ENCODE peak calls at places on chromosomes 13 and 19, in four cellular contexts. W is heart right ventricle, O is PC-3, N is BJ. D is an unnamed sample.

GRCh38 chr19:38303517-38304351 is at the start of gene C19orf33:
- DNase-seq in W (peak), O (peak), N (no peak), D (peak)

GRCh38 chr13:57627663-57628062 is 3.9 kb upstream of the PCDH17 start:
- DNase-seq in W (no peak), O (peak), N (no peak), D (peak)

GRCh38 chr13:49499889-49500660 is 4.3 kb downstream of the PHF11 start:
- DNase-seq in W (no peak), O (peak), N (peak), D (peak)

GRCh38 chr13:95713651-95714050 is 36.7 kb downstream of the DNAJC3 start:
- DNase-seq in W (no peak), O (peak), N (no peak), D (peak)

GRCh38 chr19:28840891-28841290 is 372.1 kb downstream of the UQCRFS1 start:
- DNase-seq in W (no peak), O (no peak), N (no peak), D (no peak)

GRCh38 chr13:36750046-36750445 is 69.0 kb upstream of the RFXAP start:
- DNase-seq in W (no peak), O (no peak), N (no peak), D (no peak)

GRCh38 chr13:47334173-47334572 is 437.3 kb upstream of the HTR2A start:
- DNase-seq in W (no peak), O (peak), N (peak), D (peak)

GRCh38 chr13:59835569-59835968 is 328.2 kb downstream of the DIAPH3 start:
- DNase-seq in W (no peak), O (no peak), N (no peak), D (no peak)

GRCh38 chr13:90485441-90485840 is 862.0 kb upstream of the MIR17HG start:
- DNase-seq in W (no peak), O (peak), N (peak), D (peak)

GRCh38 chr13:107864543-107865460 is 350.5 kb downstream of the LIG4 start:
- DNase-seq in W (peak), O (peak), N (no peak), D (peak)

GRCh38 chr19:47436712-47437401 is 17.5 kb upstream of the MEIS3 start:
- DNase-seq in W (peak), O (peak), N (no peak), D (peak)

GRCh38 chr19:308471-309205 is 17.4 kb upstream of the PLPP2 start:
- DNase-seq in W (peak), O (no peak), N (no peak), D (no peak)

GRCh38 chr19:8085606-8086464 is 33.3 kb downstream of the CCL25 start:
- DNase-seq in W (no peak), O (peak), N (no peak), D (no peak)

GRCh38 chr13:79128158-79128557 is 277.9 kb downstream of the RBM26 start:
- DNase-seq in W (no peak), O (peak), N (no peak), D (peak)

GRCh38 chr19:30666301-30666803 is 294.2 kb downstream of the ZNF536 start:
- DNase-seq in W (peak), O (peak), N (no peak), D (peak)

GRCh38 chr19:3589439-3589838 is 4.2 kb downstream of the GIPC3 start:
- DNase-seq in W (no peak), O (no peak), N (no peak), D (no peak)

DNA sequence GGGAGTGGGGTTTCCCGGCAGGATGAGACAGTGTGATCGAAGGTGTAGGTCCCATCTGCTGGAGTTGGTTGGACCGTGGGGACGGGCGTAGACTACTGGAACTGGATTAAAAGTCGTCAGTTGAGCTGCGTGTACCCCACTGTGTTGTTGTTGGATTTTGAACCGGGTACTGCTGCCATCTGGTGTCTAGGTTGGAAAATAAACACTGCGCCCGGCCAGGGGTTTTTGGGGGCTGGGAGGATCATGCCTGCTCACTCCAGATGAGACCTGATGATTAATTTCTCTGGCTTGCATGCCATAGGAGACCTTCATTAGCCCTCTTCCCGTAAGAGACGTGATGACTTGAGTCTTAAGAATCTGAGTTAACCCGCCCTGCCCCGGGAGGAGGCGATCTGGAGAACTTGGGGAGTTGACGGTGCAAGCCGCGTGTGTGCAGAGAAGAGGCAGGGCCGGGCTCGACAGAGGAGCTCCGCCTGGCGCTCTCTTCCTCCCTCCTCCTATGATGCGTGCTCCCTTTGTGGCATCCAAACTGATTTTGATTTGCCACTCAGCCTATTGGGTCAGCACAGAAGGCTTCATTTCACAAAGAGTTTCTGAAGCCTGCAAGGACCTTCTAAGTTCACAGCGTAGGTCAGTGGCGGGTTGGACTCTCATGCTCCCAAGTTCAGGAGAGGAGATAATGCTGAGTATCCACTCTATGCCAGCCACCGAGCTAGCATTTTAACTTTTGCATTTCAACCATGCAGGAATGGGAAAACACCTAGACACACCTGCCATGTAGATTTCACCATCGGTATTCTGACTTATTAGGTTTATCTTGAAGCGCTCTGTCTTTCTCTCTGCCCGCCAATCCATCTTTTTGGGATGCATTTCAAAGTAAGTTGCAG is 2.7 kb downstream of the UHRF1 start:
- DNase-seq in W (peak), O (peak), N (peak), D (peak)
- TF ChIP-seq CTCF in W (peak), O (peak), N (peak), D (peak)

DNA sequence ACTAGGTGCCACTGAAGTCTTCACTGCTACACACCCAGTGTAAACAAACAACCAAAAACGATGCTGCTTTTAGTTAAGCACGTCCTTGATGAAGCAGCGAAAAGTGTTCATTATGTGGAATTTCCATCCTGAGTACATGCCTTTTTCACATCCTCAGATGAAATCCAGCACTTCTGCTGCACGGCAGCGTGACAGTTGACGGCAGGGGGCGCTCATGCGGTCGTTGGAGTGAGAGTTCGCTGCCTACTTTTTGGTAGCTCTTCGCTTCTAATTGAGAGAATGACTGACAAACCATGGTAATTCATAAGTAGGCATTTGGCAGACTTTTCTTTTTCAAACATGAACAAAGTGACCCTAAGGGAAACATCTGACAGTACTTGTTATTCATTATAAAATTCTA is 1124.9 kb downstream of the EFNB2 start:
- DNase-seq in W (peak), O (peak), N (peak), D (peak)
- TF ChIP-seq CTCF in W (peak), O (peak), N (peak), D (peak)

GRCh38 chr19:12140545-12141404 is 625 bp upstream of the ZNF20 start:
- DNase-seq in W (peak), O (peak), N (peak), D (peak)

GRCh38 chr19:12139309-12139708 is 841 bp downstream of the ZNF20 start:
- DNase-seq in W (no peak), O (peak), N (no peak), D (no peak)

GRCh38 chr19:12141405-12141736 is 1.2 kb upstream of the ZNF20 start:
- DNase-seq in W (no peak), O (no peak), N (no peak), D (no peak)

GRCh38 chr19:12139885-12140544 is at the start of gene ZNF20:
- DNase-seq in W (peak), O (peak), N (peak), D (peak)

GRCh38 chr19:12137541-12137940 is 2.6 kb downstream of the ZNF20 start:
- DNase-seq in W (no peak), O (peak), N (no peak), D (no peak)
- TF ChIP-seq CTCF in W (peak), O (peak), N (no peak), D (no peak)

DNA sequence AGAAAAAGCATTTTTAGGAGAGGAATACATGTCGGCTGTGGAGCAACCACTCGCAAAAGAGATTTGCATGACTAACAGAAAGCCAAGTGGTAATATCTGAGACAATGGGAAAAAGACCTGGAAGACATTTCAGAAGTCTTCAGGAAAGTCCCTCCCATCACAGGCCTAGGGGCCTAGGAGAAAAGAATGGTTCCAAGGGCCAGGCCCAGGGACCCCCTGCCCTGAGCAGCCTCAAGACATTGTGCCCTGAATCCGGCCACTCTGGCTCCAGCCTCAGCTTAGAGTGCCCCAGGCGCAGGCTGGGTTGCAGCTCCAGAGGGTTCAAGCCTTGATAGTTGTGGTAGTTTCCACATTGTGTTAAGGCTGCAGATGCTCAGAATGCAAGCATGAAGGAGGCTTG is 9.4 kb downstream of the ZNF221 start:
- DNase-seq in W (no peak), O (no peak), N (no peak), D (no peak)
- TF ChIP-seq CTCF in W (no peak), O (no peak), N (no peak), D (no peak)